ENCODE peak calls at places on chromosomes 4 and X, in five cellular contexts. J, E, W, O and B are unnamed samples.

GRCh38 chr4:187602339-187603092 is 393.1 kb upstream of the ZFP42 start:
- DNase-seq in O (no peak), W (no peak), J (peak), E (no peak), B (peak)

GRCh38 chr4:23235613-23236390 is 543.1 kb downstream of the GBA3 start:
- DNase-seq in O (no peak), J (no peak), E (no peak), W (no peak), B (no peak)

GRCh38 chr4:14345356-14345775 is 656.9 kb upstream of the CPEB2 start:
- DNase-seq in O (no peak), W (no peak), E (no peak), J (peak), B (peak)

GRCh38 chrX:109934935-109935334 is 68.0 kb upstream of the TMEM164 start:
- DNase-seq in J (peak), E (no peak), O (no peak), W (no peak), B (no peak)

GRCh38 chr4:1726146-1726934 is 5.0 kb downstream of the TACC3 start:
- DNase-seq in J (peak), W (peak), O (peak), E (peak), B (peak)

GRCh38 chr4:148114436-148114835 is 327.8 kb downstream of the NR3C2 start:
- DNase-seq in O (no peak), W (no peak), E (no peak), J (no peak), B (no peak)

GRCh38 chr4:95627004-95627403 is 78.2 kb upstream of the UNC5C start:
- DNase-seq in J (no peak), W (no peak), O (no peak), E (no peak), B (no peak)

GRCh38 chr4:7779194-7779768 is 160.4 kb downstream of the AFAP1 start:
- DNase-seq in J (peak), W (peak), O (no peak), E (no peak), B (no peak)

GRCh38 chr4:22532896-22533295 is 17.0 kb upstream of the ADGRA3 start:
- DNase-seq in J (no peak), W (no peak), E (no peak), O (no peak), B (no peak)

GRCh38 chr4:36917413-36917812 is 327.1 kb upstream of the NWD2 start:
- DNase-seq in E (no peak), O (no peak), W (no peak), J (no peak), B (no peak)

GRCh38 chr4:72505314-72505744 is 63.7 kb downstream of the ADAMTS3 start:
- DNase-seq in E (no peak), W (no peak), O (peak), J (peak), B (peak)

GRCh38 chr4:17817027-17817426 is 6.2 kb downstream of the NCAPG start:
- DNase-seq in E (no peak), O (no peak), J (peak), W (no peak), B (peak)

GRCh38 chrX:85379174-85379907 is at the start of gene POF1B:
- DNase-seq in J (no peak), E (peak), O (peak), W (peak), B (no peak)

GRCh38 chr4:150005537-150005936 is 72.7 kb upstream of the DCLK2 start:
- DNase-seq in J (no peak), E (no peak), W (no peak), O (no peak), B (no peak)

GRCh38 chr4:126051709-126052424 is 737.1 kb downstream of the FAT4 start:
- DNase-seq in E (no peak), O (no peak), J (peak), W (no peak), B (peak)

GRCh38 chr4:42709392-42710065 is 52.6 kb upstream of the ATP8A1 start:
- DNase-seq in W (no peak), E (no peak), O (peak), J (no peak), B (no peak)

GRCh38 chr4:20509315-20509714 is 190.9 kb upstream of the PACRGL start:
- DNase-seq in E (no peak), J (no peak), O (no peak), W (no peak), B (no peak)

GRCh38 chr4:4426511-4427477 is 39.9 kb downstream of the NSG1 start:
- DNase-seq in E (no peak), W (no peak), O (no peak), J (no peak), B (peak)

GRCh38 chrX:136814847-136815634 is 34.3 kb upstream of the ARHGEF6 start:
- DNase-seq in E (no peak), W (no peak), O (no peak), J (no peak), B (no peak)

GRCh38 chr4:169398294-169398693 is 127.5 kb upstream of the SH3RF1 start:
- DNase-seq in J (peak), W (no peak), E (no peak), O (no peak), B (peak)

GRCh38 chr4:89134775-89135319 is 23.5 kb downstream of the TIGD2 start:
- DNase-seq in W (no peak), E (no peak), O (no peak), J (peak), B (peak)

GRCh38 chrX:12974217-12974796 is 603 bp upstream of the TMSB4X start:
- DNase-seq in W (peak), E (peak), O (no peak), J (peak), B (peak)

GRCh38 chr4:84681488-84682274 is 98.8 kb downstream of the CDS1 start:
- DNase-seq in E (no peak), W (peak), O (no peak), J (peak), B (peak)

GRCh38 chr4:158446106-158446505 is 75.6 kb upstream of the RXFP1 start:
- DNase-seq in W (no peak), E (no peak), J (peak), O (no peak), B (no peak)

GRCh38 chr4:160202802-160203201 is 1099.9 kb downstream of the RAPGEF2 start:
- DNase-seq in W (no peak), J (no peak), E (no peak), O (no peak), B (no peak)

GRCh38 chr4:176013466-176014247 is 52.0 kb upstream of the WDR17 start:
- DNase-seq in W (no peak), J (no peak), E (no peak), O (no peak), B (no peak)

GRCh38 chr4:12791536-12791935 is 692.6 kb downstream of the RAB28 start:
- DNase-seq in W (no peak), O (no peak), J (no peak), E (no peak), B (peak)

GRCh38 chrX:28651186-28651585 is 63.9 kb downstream of the IL1RAPL1 start:
- DNase-seq in O (peak), J (no peak), W (no peak), E (no peak), B (no peak)

GRCh38 chrX:134646671-134647070 is 11.6 kb downstream of the PLAC1 start:
- DNase-seq in E (no peak), W (no peak), O (no peak), J (no peak), B (no peak)

GRCh38 chr4:99657801-99658200 is at the start of gene C4orf54:
- DNase-seq in O (no peak), W (no peak), J (no peak), E (no peak), B (no peak)

GRCh38 chr4:69523385-69524132 is 27.9 kb upstream of the UGT2B4 start:
- DNase-seq in W (no peak), O (no peak), J (no peak), E (no peak), B (no peak)

GRCh38 chrX:65702956-65703355 is 35.5 kb downstream of the MSN start:
- DNase-seq in E (no peak), J (no peak), O (no peak), W (no peak), B (no peak)